ENCODE peak calls at places on chromosomes 13 and 19, in four cellular contexts. One of them, this sample, is unnamed.

GRCh38 chr13:24877531-24877930 is 113.6 kb downstream of the RNF17 start:
- DNase-seq in heart left ventricle: no peak
- DNase-seq in neuronal stem cell: no peak
- DNase-seq in transverse colon: no peak
- DNase-seq in this sample: no peak

GRCh38 chr19:48237057-48237456 is 18.7 kb downstream of the CARD8 start:
- DNase-seq in heart left ventricle: no peak
- DNase-seq in transverse colon: no peak
- DNase-seq in neuronal stem cell: no peak
- DNase-seq in this sample: no peak

GRCh38 chr19:4910594-4911273 is 1.4 kb downstream of the UHRF1 start:
- DNase-seq in neuronal stem cell: no peak
- DNase-seq in transverse colon: peak
- DNase-seq in heart left ventricle: no peak
- DNase-seq in this sample: peak

GRCh38 chr19:28424041-28424440 is 788.9 kb downstream of the UQCRFS1 start:
- DNase-seq in heart left ventricle: no peak
- DNase-seq in transverse colon: no peak
- DNase-seq in neuronal stem cell: peak
- DNase-seq in this sample: no peak

GRCh38 chr13:40254394-40254793 is 412.0 kb downstream of the FOXO1 start:
- DNase-seq in neuronal stem cell: no peak
- DNase-seq in transverse colon: no peak
- DNase-seq in heart left ventricle: no peak
- DNase-seq in this sample: no peak

GRCh38 chr19:12580180-12580694 is 29.0 kb upstream of the ZNF564 start:
- DNase-seq in heart left ventricle: no peak
- DNase-seq in neuronal stem cell: no peak
- DNase-seq in transverse colon: no peak
- DNase-seq in this sample: no peak

GRCh38 chr19:16566161-16566560 is 6.1 kb downstream of the SLC35E1 start:
- DNase-seq in transverse colon: peak
- DNase-seq in neuronal stem cell: no peak
- DNase-seq in heart left ventricle: no peak
- DNase-seq in this sample: peak

GRCh38 chr19:4084547-4084877 is 17.8 kb upstream of the ZBTB7A start:
- DNase-seq in transverse colon: no peak
- DNase-seq in heart left ventricle: no peak
- DNase-seq in neuronal stem cell: no peak
- DNase-seq in this sample: no peak

GRCh38 chr13:27405521-27406134 is 18.8 kb upstream of the GTF3A start:
- DNase-seq in neuronal stem cell: no peak
- DNase-seq in transverse colon: peak
- DNase-seq in heart left ventricle: no peak
- DNase-seq in this sample: peak

GRCh38 chr13:109592776-109593175 is 193.6 kb downstream of the IRS2 start:
- DNase-seq in transverse colon: no peak
- DNase-seq in neuronal stem cell: no peak
- DNase-seq in heart left ventricle: no peak
- DNase-seq in this sample: peak

GRCh38 chr13:110503979-110504499 is 57.5 kb downstream of the RAB20 start:
- DNase-seq in heart left ventricle: no peak
- DNase-seq in neuronal stem cell: no peak
- DNase-seq in transverse colon: peak
- DNase-seq in this sample: peak

GRCh38 chr19:28289294-28290063 is 923.5 kb downstream of the UQCRFS1 start:
- DNase-seq in heart left ventricle: no peak
- DNase-seq in neuronal stem cell: no peak
- DNase-seq in transverse colon: peak
- DNase-seq in this sample: no peak

GRCh38 chr19:16315825-16316505 is 8.7 kb upstream of the KLF2 start:
- DNase-seq in neuronal stem cell: no peak
- DNase-seq in heart left ventricle: peak
- DNase-seq in transverse colon: peak
- DNase-seq in this sample: no peak

GRCh38 chr19:50314724-50315700 is 14.2 kb downstream of the KCNC3 start:
- DNase-seq in neuronal stem cell: no peak
- DNase-seq in heart left ventricle: no peak
- DNase-seq in transverse colon: no peak
- DNase-seq in this sample: no peak

GRCh38 chr19:16061943-16062342 is 14.4 kb upstream of the TPM4 start:
- DNase-seq in heart left ventricle: no peak
- DNase-seq in transverse colon: no peak
- DNase-seq in neuronal stem cell: no peak
- DNase-seq in this sample: no peak

GRCh38 chr19:52621376-52621775 is 16.8 kb downstream of the ZNF83 start:
- DNase-seq in neuronal stem cell: no peak
- DNase-seq in heart left ventricle: no peak
- DNase-seq in transverse colon: no peak
- DNase-seq in this sample: no peak
- H3K27ac ChIP-seq in neuronal stem cell: no peak
- H3K27ac ChIP-seq in heart left ventricle: no peak
- H3K27ac ChIP-seq in transverse colon: no peak
- H3K27ac ChIP-seq in this sample: no peak

DNA sequence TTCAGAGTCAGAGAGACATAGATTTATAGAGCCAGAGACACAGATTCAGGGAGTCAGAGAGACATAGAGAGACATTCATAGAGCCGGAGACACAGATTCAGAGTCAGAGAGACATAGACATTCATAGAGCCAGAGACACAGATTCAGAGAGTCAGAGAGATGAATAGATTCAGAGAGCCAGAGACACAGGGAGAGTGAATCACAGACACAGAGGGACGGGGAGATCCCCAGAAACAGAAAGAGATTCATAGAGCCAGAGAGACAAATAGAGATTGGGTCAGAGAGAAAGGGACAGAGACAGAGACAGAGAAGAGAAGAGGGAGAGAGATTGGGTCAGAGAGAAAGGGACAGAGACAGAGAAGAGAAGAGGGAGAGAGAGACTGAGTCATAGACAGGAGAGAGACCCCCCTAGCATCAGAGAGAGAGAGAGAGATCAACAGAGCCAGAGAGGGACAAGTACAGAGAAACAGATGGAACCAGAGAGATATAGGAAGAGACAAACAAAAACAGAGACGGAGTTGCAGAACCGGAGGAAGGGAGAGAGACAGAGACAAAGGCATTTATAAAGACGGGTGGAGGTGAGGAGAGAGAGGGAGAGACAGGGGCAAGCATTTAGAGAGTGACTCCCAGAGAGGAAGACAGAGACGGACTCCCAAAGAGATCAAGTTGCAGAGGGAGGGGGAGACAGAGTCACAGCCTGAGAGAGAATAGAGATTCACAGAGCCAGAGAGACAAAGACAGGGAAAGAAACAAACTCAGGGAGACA is 1.1 kb upstream of the PRKCG start:
- DNase-seq in neuronal stem cell: no peak
- DNase-seq in transverse colon: no peak
- DNase-seq in heart left ventricle: no peak
- DNase-seq in this sample: no peak
- H3K4me3 ChIP-seq in neuronal stem cell: no peak
- H3K4me3 ChIP-seq in transverse colon: no peak
- H3K4me3 ChIP-seq in heart left ventricle: no peak
- H3K4me3 ChIP-seq in this sample: no peak

GRCh38 chr13:36359301-36359950 is 13.2 kb upstream of the SPART start:
- DNase-seq in heart left ventricle: no peak
- DNase-seq in transverse colon: no peak
- DNase-seq in neuronal stem cell: no peak
- DNase-seq in this sample: no peak

GRCh38 chr13:36362914-36363313 is 16.7 kb upstream of the SPART start:
- DNase-seq in transverse colon: no peak
- DNase-seq in neuronal stem cell: no peak
- DNase-seq in heart left ventricle: no peak
- DNase-seq in this sample: no peak

GRCh38 chr13:36363464-36363863 is 17.3 kb upstream of the SPART start:
- DNase-seq in heart left ventricle: no peak
- DNase-seq in transverse colon: no peak
- DNase-seq in neuronal stem cell: no peak
- DNase-seq in this sample: no peak

GRCh38 chr13:36360863-36361262 is 14.7 kb upstream of the SPART start:
- DNase-seq in transverse colon: no peak
- DNase-seq in heart left ventricle: no peak
- DNase-seq in neuronal stem cell: no peak
- DNase-seq in this sample: no peak

DNA sequence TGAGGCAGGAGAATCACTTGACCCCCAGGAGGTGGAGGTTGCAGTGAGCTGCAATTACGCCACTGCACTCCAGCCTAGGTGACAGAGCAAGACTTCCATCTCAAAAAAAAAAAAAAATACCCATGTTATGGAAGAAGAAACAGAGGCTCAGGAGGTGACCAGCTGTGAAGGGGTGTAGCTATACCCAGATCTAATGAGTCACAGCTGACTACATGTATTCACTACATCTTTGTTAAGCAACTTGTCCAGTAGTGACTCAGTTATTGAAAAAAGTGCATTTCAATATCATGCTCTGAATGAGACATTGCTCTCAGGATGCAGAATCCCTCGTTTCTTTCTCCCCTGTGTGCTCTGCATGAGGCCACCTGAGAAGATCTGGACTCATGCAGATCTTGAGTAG is 16.1 kb upstream of the SPART start:
- DNase-seq in neuronal stem cell: no peak
- DNase-seq in heart left ventricle: no peak
- DNase-seq in transverse colon: no peak
- DNase-seq in this sample: no peak
- H3K27ac ChIP-seq in neuronal stem cell: no peak
- H3K27ac ChIP-seq in heart left ventricle: no peak
- H3K27ac ChIP-seq in transverse colon: no peak
- H3K27ac ChIP-seq in this sample: no peak

GRCh38 chr19:1489463-1489971 is 633 bp downstream of the PCSK4 start:
- DNase-seq in transverse colon: no peak
- DNase-seq in neuronal stem cell: no peak
- DNase-seq in heart left ventricle: no peak
- DNase-seq in this sample: no peak
- H3K4me3 ChIP-seq in transverse colon: no peak
- H3K4me3 ChIP-seq in neuronal stem cell: peak
- H3K4me3 ChIP-seq in heart left ventricle: no peak
- H3K4me3 ChIP-seq in this sample: peak

DNA sequence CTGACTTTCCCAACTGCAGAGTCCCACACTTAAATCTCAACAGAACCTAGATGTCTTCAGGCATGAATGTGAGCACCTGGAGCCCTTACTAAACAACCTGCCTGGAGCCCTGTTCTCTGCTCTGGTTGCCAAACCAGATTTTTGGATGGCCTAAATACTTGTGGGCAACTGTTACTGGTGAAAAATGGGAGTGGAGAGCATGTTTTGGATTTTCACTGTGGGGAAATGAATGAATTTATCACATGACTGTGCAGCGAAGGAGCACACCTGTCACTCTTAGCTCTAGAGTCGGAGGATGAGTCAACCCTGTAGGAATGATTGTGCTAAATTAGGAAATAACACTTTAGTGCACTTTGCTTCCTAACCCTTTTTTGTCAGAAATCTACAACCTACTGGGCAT is 30.3 kb downstream of the SHISA2 start:
- DNase-seq in transverse colon: no peak
- DNase-seq in heart left ventricle: no peak
- DNase-seq in neuronal stem cell: no peak
- DNase-seq in this sample: no peak
- H3K27ac ChIP-seq in transverse colon: no peak
- H3K27ac ChIP-seq in heart left ventricle: no peak
- H3K27ac ChIP-seq in neuronal stem cell: no peak
- H3K27ac ChIP-seq in this sample: no peak

GRCh38 chr19:41845051-41845590 is 279 bp downstream of the DMRTC2 start:
- DNase-seq in heart left ventricle: no peak
- DNase-seq in transverse colon: no peak
- DNase-seq in neuronal stem cell: no peak
- DNase-seq in this sample: no peak
- H3K4me3 ChIP-seq in heart left ventricle: no peak
- H3K4me3 ChIP-seq in transverse colon: no peak
- H3K4me3 ChIP-seq in neuronal stem cell: no peak
- H3K4me3 ChIP-seq in this sample: no peak

GRCh38 chr19:31421856-31422255 is 72.6 kb upstream of the TSHZ3 start:
- DNase-seq in transverse colon: no peak
- DNase-seq in neuronal stem cell: no peak
- DNase-seq in heart left ventricle: no peak
- DNase-seq in this sample: no peak
- H3K27ac ChIP-seq in transverse colon: no peak
- H3K27ac ChIP-seq in neuronal stem cell: no peak
- H3K27ac ChIP-seq in heart left ventricle: no peak
- H3K27ac ChIP-seq in this sample: no peak

DNA sequence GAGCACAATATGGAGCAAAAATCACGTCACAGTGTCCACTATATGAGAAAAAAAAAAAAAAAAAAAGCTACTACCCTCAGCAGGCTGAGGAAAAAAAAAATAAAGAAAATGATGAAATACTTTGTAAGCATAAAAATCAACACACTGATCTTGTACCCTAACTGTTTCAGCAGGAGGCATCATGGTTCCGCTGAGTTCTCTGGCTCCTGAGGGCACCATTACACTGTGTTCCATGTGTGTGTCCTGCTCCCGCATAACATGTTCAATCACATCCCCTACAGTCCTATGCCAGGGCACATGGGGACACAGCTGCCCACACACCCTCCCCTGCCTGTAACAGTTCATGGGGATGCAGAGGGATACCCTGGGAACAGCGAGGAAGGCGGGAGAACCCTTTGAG is 33.5 kb downstream of the DOCK9 start:
- DNase-seq in heart left ventricle: no peak
- DNase-seq in transverse colon: no peak
- DNase-seq in neuronal stem cell: no peak
- DNase-seq in this sample: no peak
- H3K4me3 ChIP-seq in heart left ventricle: no peak
- H3K4me3 ChIP-seq in transverse colon: no peak
- H3K4me3 ChIP-seq in neuronal stem cell: peak
- H3K4me3 ChIP-seq in this sample: no peak